ENCODE peak calls at places on chromosome 3, in six cellular contexts. One of them, this sample, is unnamed.

GRCh38 chr3:123445702-123446101 is 3.2 kb downstream of the ADCY5 start:
- DNase-seq in LoVo: no peak
- DNase-seq in endothelial cell: no peak
- DNase-seq in GM20000: no peak
- DNase-seq in Kasumi-1: no peak
- DNase-seq in hepatocyte: no peak
- DNase-seq in this sample: no peak

GRCh38 chr3:195154793-195155535 is 116.0 kb downstream of the XXYLT1 start:
- DNase-seq in Kasumi-1: peak; percentile 96
- DNase-seq in hepatocyte: peak; percentile 86
- DNase-seq in LoVo: no peak
- DNase-seq in endothelial cell: peak; percentile 36
- DNase-seq in GM20000: peak; percentile 63
- DNase-seq in this sample: no peak

GRCh38 chr3:141797819-141798405 is 34.7 kb downstream of the GRK7 start:
- DNase-seq in hepatocyte: no peak
- DNase-seq in endothelial cell: no peak
- DNase-seq in LoVo: no peak
- DNase-seq in Kasumi-1: no peak
- DNase-seq in GM20000: no peak
- DNase-seq in this sample: no peak

GRCh38 chr3:126528800-126529541 is 5.0 kb downstream of the CHST13 start:
- DNase-seq in GM20000: no peak
- DNase-seq in hepatocyte: peak; percentile 89
- DNase-seq in Kasumi-1: peak; percentile 6
- DNase-seq in endothelial cell: no peak
- DNase-seq in LoVo: no peak
- DNase-seq in this sample: no peak

GRCh38 chr3:18208856-18209255 is 216.3 kb downstream of the SATB1 start:
- DNase-seq in GM20000: no peak
- DNase-seq in endothelial cell: no peak
- DNase-seq in LoVo: no peak
- DNase-seq in hepatocyte: no peak
- DNase-seq in Kasumi-1: peak; percentile 96
- DNase-seq in this sample: no peak

GRCh38 chr3:62669161-62669560 is 206.1 kb downstream of the CADPS start:
- DNase-seq in LoVo: no peak
- DNase-seq in endothelial cell: no peak
- DNase-seq in GM20000: no peak
- DNase-seq in hepatocyte: no peak
- DNase-seq in Kasumi-1: no peak
- DNase-seq in this sample: no peak

GRCh38 chr3:9779721-9780450 is 10.1 kb upstream of the CAMK1 start:
- DNase-seq in Kasumi-1: peak; percentile 91
- DNase-seq in GM20000: peak; percentile 61
- DNase-seq in endothelial cell: no peak
- DNase-seq in LoVo: no peak
- DNase-seq in hepatocyte: no peak
- DNase-seq in this sample: no peak

GRCh38 chr3:137065381-137065780 is 107.6 kb downstream of the IL20RB start:
- DNase-seq in endothelial cell: no peak
- DNase-seq in Kasumi-1: no peak
- DNase-seq in LoVo: no peak
- DNase-seq in GM20000: no peak
- DNase-seq in hepatocyte: no peak
- DNase-seq in this sample: no peak

GRCh38 chr3:119494597-119494996 is 3.8 kb upstream of the TIMMDC1 start:
- DNase-seq in Kasumi-1: no peak
- DNase-seq in endothelial cell: no peak
- DNase-seq in GM20000: no peak
- DNase-seq in LoVo: no peak
- DNase-seq in hepatocyte: no peak
- DNase-seq in this sample: no peak

GRCh38 chr3:44509393-44509921 is 32.0 kb upstream of the ZNF445 start:
- DNase-seq in endothelial cell: no peak
- DNase-seq in LoVo: peak; percentile 2
- DNase-seq in GM20000: peak; percentile 10
- DNase-seq in hepatocyte: peak; percentile 10
- DNase-seq in Kasumi-1: peak; percentile 45
- DNase-seq in this sample: no peak

GRCh38 chr3:106275592-106275991 is 406.8 kb upstream of the CBLB start:
- DNase-seq in LoVo: no peak
- DNase-seq in GM20000: no peak
- DNase-seq in hepatocyte: no peak
- DNase-seq in endothelial cell: no peak
- DNase-seq in Kasumi-1: no peak
- DNase-seq in this sample: no peak

GRCh38 chr3:183492849-183493179 is 62.7 kb downstream of the KLHL6 start:
- DNase-seq in GM20000: no peak
- DNase-seq in Kasumi-1: no peak
- DNase-seq in LoVo: no peak
- DNase-seq in hepatocyte: no peak
- DNase-seq in endothelial cell: no peak
- DNase-seq in this sample: no peak

GRCh38 chr3:21729331-21729730 is 21.7 kb downstream of the ZNF385D start:
- DNase-seq in hepatocyte: no peak
- DNase-seq in Kasumi-1: no peak
- DNase-seq in endothelial cell: no peak
- DNase-seq in GM20000: no peak
- DNase-seq in LoVo: no peak
- DNase-seq in this sample: no peak

GRCh38 chr3:50174947-50175524 is 16.4 kb upstream of the GNAT1 start:
- DNase-seq in endothelial cell: no peak
- DNase-seq in LoVo: no peak
- DNase-seq in GM20000: no peak
- DNase-seq in Kasumi-1: no peak
- DNase-seq in hepatocyte: no peak
- DNase-seq in this sample: no peak

GRCh38 chr3:32432711-32433530 is 41.3 kb downstream of the CMTM7 start:
- DNase-seq in hepatocyte: no peak
- DNase-seq in LoVo: no peak
- DNase-seq in endothelial cell: no peak
- DNase-seq in GM20000: peak; percentile 55
- DNase-seq in Kasumi-1: peak; percentile 49
- DNase-seq in this sample: no peak

GRCh38 chr3:129119365-129120100 is 2.1 kb downstream of the RAB43 start:
- DNase-seq in GM20000: no peak
- DNase-seq in hepatocyte: peak; percentile 85
- DNase-seq in Kasumi-1: peak; percentile 13
- DNase-seq in endothelial cell: no peak
- DNase-seq in LoVo: no peak
- DNase-seq in this sample: peak; percentile 17

GRCh38 chr3:116905805-116906204 is 196.2 kb downstream of the TUSC7 start:
- DNase-seq in LoVo: no peak
- DNase-seq in GM20000: no peak
- DNase-seq in hepatocyte: no peak
- DNase-seq in endothelial cell: no peak
- DNase-seq in Kasumi-1: no peak
- DNase-seq in this sample: no peak

This sample was measured in RPMI8226.